ENCODE peak calls at places on chromosomes 12 and 14, in four cellular contexts. One of them, this sample, is unnamed. For H3K36me3 and H3K27me3, the result is how much of the 10 kb centered on the place peaks cover.

GRCh38 chr12:57101892-57102695 is 9.1 kb downstream of the STAT6 start:
- DNase-seq in esophagus muscularis mucosa: no peak
- DNase-seq in pancreas: no peak
- DNase-seq in mesenchymal stem cell: peak
- DNase-seq in this sample: peak

GRCh38 chr14:69366761-69367160 is 31.3 kb downstream of the ERH start:
- DNase-seq in esophagus muscularis mucosa: no peak
- DNase-seq in pancreas: no peak
- DNase-seq in mesenchymal stem cell: no peak
- DNase-seq in this sample: no peak

GRCh38 chr14:61549425-61549824 is 145.9 kb upstream of the HIF1A start:
- DNase-seq in esophagus muscularis mucosa: no peak
- DNase-seq in pancreas: no peak
- DNase-seq in mesenchymal stem cell: peak
- DNase-seq in this sample: no peak

GRCh38 chr12:47231456-47231855 is 151.7 kb upstream of the AMIGO2 start:
- DNase-seq in esophagus muscularis mucosa: no peak
- DNase-seq in pancreas: no peak
- DNase-seq in mesenchymal stem cell: peak
- DNase-seq in this sample: no peak

GRCh38 chr12:129887047-129887568 is 16.7 kb downstream of the TMEM132D start:
- DNase-seq in esophagus muscularis mucosa: peak
- DNase-seq in pancreas: no peak
- DNase-seq in mesenchymal stem cell: no peak
- DNase-seq in this sample: peak

GRCh38 chr12:63844391-63845341 is at the start of gene SRGAP1:
- DNase-seq in esophagus muscularis mucosa: peak
- DNase-seq in pancreas: peak
- DNase-seq in mesenchymal stem cell: peak
- DNase-seq in this sample: peak

GRCh38 chr14:60651936-60652673 is 2.8 kb upstream of the SIX1 start:
- DNase-seq in esophagus muscularis mucosa: no peak
- DNase-seq in pancreas: no peak
- DNase-seq in mesenchymal stem cell: no peak
- DNase-seq in this sample: no peak

GRCh38 chr12:64318605-64319004 is 72.0 kb downstream of the C12orf56 start:
- DNase-seq in esophagus muscularis mucosa: no peak
- DNase-seq in pancreas: no peak
- DNase-seq in mesenchymal stem cell: peak
- DNase-seq in this sample: peak

GRCh38 chr14:103015426-103015825 is 41.9 kb downstream of the CDC42BPB start:
- DNase-seq in esophagus muscularis mucosa: no peak
- DNase-seq in pancreas: no peak
- DNase-seq in mesenchymal stem cell: no peak
- DNase-seq in this sample: no peak

GRCh38 chr14:81096656-81097055 is 124.1 kb downstream of the GTF2A1 start:
- DNase-seq in esophagus muscularis mucosa: no peak
- DNase-seq in pancreas: no peak
- DNase-seq in mesenchymal stem cell: no peak
- DNase-seq in this sample: no peak

GRCh38 chr12:94149781-94150482 is 1.6 kb downstream of the PLXNC1 start:
- DNase-seq in esophagus muscularis mucosa: no peak
- DNase-seq in pancreas: peak
- DNase-seq in mesenchymal stem cell: peak
- DNase-seq in this sample: no peak

GRCh38 chr14:76376878-76377523 is 1.1 kb downstream of the ESRRB start:
- DNase-seq in esophagus muscularis mucosa: no peak
- DNase-seq in pancreas: peak
- DNase-seq in mesenchymal stem cell: no peak
- DNase-seq in this sample: no peak

GRCh38 chr12:45425426-45425825 is 209.5 kb downstream of the ANO6 start:
- DNase-seq in esophagus muscularis mucosa: no peak
- DNase-seq in pancreas: no peak
- DNase-seq in mesenchymal stem cell: no peak
- DNase-seq in this sample: no peak

GRCh38 chr14:68856572-68856971 is 63.7 kb upstream of the ZFP36L1 start:
- DNase-seq in esophagus muscularis mucosa: peak
- DNase-seq in pancreas: no peak
- DNase-seq in mesenchymal stem cell: no peak
- DNase-seq in this sample: no peak

GRCh38 chr14:91405241-91405721 is 12.3 kb downstream of the CCDC88C start:
- DNase-seq in esophagus muscularis mucosa: no peak
- DNase-seq in pancreas: no peak
- DNase-seq in mesenchymal stem cell: no peak
- DNase-seq in this sample: no peak

GRCh38 chr12:47832263-47832933 is 12.7 kb upstream of the HDAC7 start:
- DNase-seq in esophagus muscularis mucosa: no peak
- DNase-seq in pancreas: no peak
- DNase-seq in mesenchymal stem cell: no peak
- DNase-seq in this sample: no peak

GRCh38 chr12:130246560-130246959 is 84.3 kb downstream of the FZD10 start:
- DNase-seq in esophagus muscularis mucosa: no peak
- DNase-seq in pancreas: no peak
- DNase-seq in mesenchymal stem cell: no peak
- DNase-seq in this sample: peak

GRCh38 chr14:31543969-31544799 is 17.0 kb upstream of the NUBPL start:
- DNase-seq in esophagus muscularis mucosa: no peak
- DNase-seq in pancreas: no peak
- DNase-seq in mesenchymal stem cell: peak
- DNase-seq in this sample: no peak

GRCh38 chr12:121000530-121000929 is 15.8 kb downstream of the C12orf43 start:
- DNase-seq in esophagus muscularis mucosa: no peak
- DNase-seq in pancreas: no peak
- DNase-seq in mesenchymal stem cell: no peak
- DNase-seq in this sample: no peak

GRCh38 chr14:100215330-100215885 is 23.5 kb upstream of the YY1 start:
- DNase-seq in esophagus muscularis mucosa: no peak
- DNase-seq in pancreas: no peak
- DNase-seq in mesenchymal stem cell: no peak
- DNase-seq in this sample: no peak

GRCh38 chr12:49527361-49528130 is 11.3 kb upstream of the KCNH3 start:
- DNase-seq in esophagus muscularis mucosa: peak
- DNase-seq in pancreas: no peak
- DNase-seq in mesenchymal stem cell: no peak
- DNase-seq in this sample: no peak

GRCh38 chr14:94367347-94367746 is 21.1 kb downstream of the SERPINA1 start:
- DNase-seq in esophagus muscularis mucosa: no peak
- DNase-seq in pancreas: no peak
- DNase-seq in mesenchymal stem cell: no peak
- DNase-seq in this sample: no peak

GRCh38 chr14:75295491-75296338 is 17.1 kb downstream of the FOS start:
- DNase-seq in esophagus muscularis mucosa: peak
- DNase-seq in pancreas: peak
- DNase-seq in mesenchymal stem cell: peak
- DNase-seq in this sample: peak

GRCh38 chr12:77569876-77570275 is 260.8 kb upstream of the NAV3 start:
- DNase-seq in esophagus muscularis mucosa: no peak
- DNase-seq in pancreas: no peak
- DNase-seq in mesenchymal stem cell: no peak
- DNase-seq in this sample: no peak

GRCh38 chr14:65302571-65303184 is 109.9 kb upstream of the FUT8 start:
- DNase-seq in esophagus muscularis mucosa: no peak
- DNase-seq in pancreas: peak
- DNase-seq in mesenchymal stem cell: no peak
- DNase-seq in this sample: no peak

GRCh38 chr12:52370906-52371608 is 3.8 kb upstream of the KRT85 start:
- DNase-seq in esophagus muscularis mucosa: peak
- DNase-seq in pancreas: no peak
- DNase-seq in mesenchymal stem cell: no peak
- DNase-seq in this sample: no peak

GRCh38 chr12:230925-231671 is 17.1 kb upstream of the SLC6A12 start:
- DNase-seq in esophagus muscularis mucosa: no peak
- DNase-seq in pancreas: no peak
- DNase-seq in mesenchymal stem cell: no peak
- DNase-seq in this sample: no peak

GRCh38 chr12:120137833-120138232 is 21.3 kb upstream of the RAB35 start:
- DNase-seq in esophagus muscularis mucosa: no peak
- DNase-seq in pancreas: no peak
- DNase-seq in mesenchymal stem cell: no peak
- DNase-seq in this sample: no peak

GRCh38 chr12:82874935-82875334 is 188.2 kb downstream of the TMTC2 start:
- DNase-seq in esophagus muscularis mucosa: no peak
- DNase-seq in pancreas: no peak
- DNase-seq in mesenchymal stem cell: peak
- DNase-seq in this sample: peak

GRCh38 chr12:74914378-74914777 is 295.3 kb downstream of the KCNC2 start:
- DNase-seq in esophagus muscularis mucosa: no peak
- DNase-seq in pancreas: no peak
- DNase-seq in mesenchymal stem cell: no peak
- DNase-seq in this sample: no peak

GRCh38 chr14:31090872-31091764 is 64.9 kb upstream of the STRN3 start:
- DNase-seq in esophagus muscularis mucosa: no peak
- DNase-seq in pancreas: no peak
- DNase-seq in mesenchymal stem cell: peak
- DNase-seq in this sample: peak

GRCh38 chr12:124809878-124810277 is 53.8 kb downstream of the SCARB1 start:
- DNase-seq in esophagus muscularis mucosa: no peak
- DNase-seq in pancreas: no peak
- DNase-seq in mesenchymal stem cell: no peak
- DNase-seq in this sample: peak

GRCh38 chr12:49335118-49335954 is 1.7 kb downstream of the C1QL4 start:
- DNase-seq in esophagus muscularis mucosa: peak
- DNase-seq in pancreas: no peak
- DNase-seq in mesenchymal stem cell: no peak
- DNase-seq in this sample: no peak

GRCh38 chr12:27083861-27084271 is 1.5 kb upstream of the C12orf71 start:
- DNase-seq in esophagus muscularis mucosa: no peak
- DNase-seq in pancreas: no peak
- DNase-seq in mesenchymal stem cell: peak
- DNase-seq in this sample: no peak

GRCh38 chr12:26126340-26127284 is 1.8 kb upstream of the BHLHE41 start:
- DNase-seq in esophagus muscularis mucosa: peak
- DNase-seq in pancreas: peak
- DNase-seq in mesenchymal stem cell: peak
- DNase-seq in this sample: peak

GRCh38 chr14:104742586-104743455 is 10.1 kb upstream of the SIVA1 start:
- DNase-seq in esophagus muscularis mucosa: no peak
- DNase-seq in pancreas: peak
- DNase-seq in mesenchymal stem cell: no peak
- DNase-seq in this sample: no peak

GRCh38 chr12:120620624-120621023 is 19.8 kb upstream of the CABP1 start:
- DNase-seq in esophagus muscularis mucosa: no peak
- DNase-seq in pancreas: no peak
- DNase-seq in mesenchymal stem cell: no peak
- DNase-seq in this sample: peak

GRCh38 chr12:6700646-6701051 is at the start of gene PIANP:
- DNase-seq in esophagus muscularis mucosa: no peak
- DNase-seq in pancreas: peak
- DNase-seq in mesenchymal stem cell: peak
- DNase-seq in this sample: no peak

GRCh38 chr12:117408161-117408791 is 46.9 kb upstream of the NOS1 start:
- DNase-seq in esophagus muscularis mucosa: no peak
- DNase-seq in pancreas: peak
- DNase-seq in mesenchymal stem cell: no peak
- DNase-seq in this sample: peak

GRCh38 chr12:109715310-109716091 is 1.9 kb downstream of the FAM222A start:
- DNase-seq in esophagus muscularis mucosa: no peak
- DNase-seq in pancreas: peak
- DNase-seq in mesenchymal stem cell: no peak
- DNase-seq in this sample: no peak
- H3K4me3 ChIP-seq in esophagus muscularis mucosa: no peak
- H3K4me3 ChIP-seq in pancreas: peak
- H3K4me3 ChIP-seq in mesenchymal stem cell: no peak
- H3K4me3 ChIP-seq in this sample: no peak

DNA sequence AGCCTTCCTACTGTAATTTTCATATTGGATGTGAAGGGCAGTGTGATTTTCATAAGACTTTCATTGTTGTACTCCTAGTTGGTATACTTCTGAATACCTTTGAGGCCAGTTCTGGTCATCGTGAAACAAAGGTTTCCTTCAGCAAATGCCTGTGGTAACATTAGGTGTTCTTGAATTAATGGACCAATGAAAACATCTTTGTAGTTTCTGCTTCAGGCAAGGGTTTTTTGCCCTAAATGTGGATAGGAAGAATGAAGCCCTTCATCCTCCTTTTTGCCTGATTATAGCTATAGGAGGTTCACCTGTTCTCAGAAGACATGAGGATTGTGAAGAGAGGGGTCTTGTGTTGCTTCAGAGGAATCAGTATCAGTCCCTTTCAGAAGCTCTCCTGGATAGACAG is 60.7 kb downstream of the PTPN11 start:
- DNase-seq in esophagus muscularis mucosa: no peak
- DNase-seq in pancreas: no peak
- DNase-seq in mesenchymal stem cell: no peak
- DNase-seq in this sample: no peak
- H3K36me3 ChIP-seq in esophagus muscularis mucosa: half or more
- H3K36me3 ChIP-seq in pancreas: under half
- H3K36me3 ChIP-seq in mesenchymal stem cell: under half
- H3K36me3 ChIP-seq in this sample: under half

GRCh38 chr14:21846227-21846885 is 172.7 kb upstream of the OR4E1 start:
- DNase-seq in esophagus muscularis mucosa: no peak
- DNase-seq in pancreas: peak
- DNase-seq in mesenchymal stem cell: peak
- DNase-seq in this sample: no peak
- H3K27me3 ChIP-seq in esophagus muscularis mucosa: under half
- H3K27me3 ChIP-seq in pancreas: under half
- H3K27me3 ChIP-seq in mesenchymal stem cell: under half
- H3K27me3 ChIP-seq in this sample: under half

GRCh38 chr12:50580436-50580835 is 75.7 kb downstream of the DIP2B start:
- DNase-seq in esophagus muscularis mucosa: no peak
- DNase-seq in pancreas: no peak
- DNase-seq in mesenchymal stem cell: no peak
- DNase-seq in this sample: no peak

GRCh38 chr12:50584135-50584534 is 79.3 kb downstream of the DIP2B start:
- DNase-seq in esophagus muscularis mucosa: no peak
- DNase-seq in pancreas: no peak
- DNase-seq in mesenchymal stem cell: no peak
- DNase-seq in this sample: no peak

GRCh38 chr12:50579757-50580267 is 75.0 kb downstream of the DIP2B start:
- DNase-seq in esophagus muscularis mucosa: no peak
- DNase-seq in pancreas: no peak
- DNase-seq in mesenchymal stem cell: no peak
- DNase-seq in this sample: peak

GRCh38 chr12:50581226-50582184 is 76.7 kb downstream of the DIP2B start:
- DNase-seq in esophagus muscularis mucosa: no peak
- DNase-seq in pancreas: no peak
- DNase-seq in mesenchymal stem cell: peak
- DNase-seq in this sample: peak
- H3K4me3 ChIP-seq in esophagus muscularis mucosa: no peak
- H3K4me3 ChIP-seq in pancreas: no peak
- H3K4me3 ChIP-seq in mesenchymal stem cell: no peak
- H3K4me3 ChIP-seq in this sample: no peak

GRCh38 chr12:112196476-112196875 is 71.1 kb downstream of the TRAFD1 start:
- DNase-seq in esophagus muscularis mucosa: no peak
- DNase-seq in pancreas: no peak
- DNase-seq in mesenchymal stem cell: no peak
- DNase-seq in this sample: no peak
- H3K36me3 ChIP-seq in esophagus muscularis mucosa: half or more
- H3K36me3 ChIP-seq in pancreas: under half
- H3K36me3 ChIP-seq in mesenchymal stem cell: half or more
- H3K36me3 ChIP-seq in this sample: under half